ENCODE peak calls at places on chromosomes 11 and 22, in seven cellular contexts. U, Z, X, T, E, R and K are unnamed samples.

GRCh38 chr22:37212174-37212906 is at the start of gene SSTR3:
- DNase-seq in U (peak; percentile 38), Z (no peak), X (no peak), T (no peak), E (no peak), R (peak; percentile 27), K (no peak)

GRCh38 chr11:73143126-73143838 is 1.2 kb upstream of the FCHSD2 start:
- DNase-seq in U (peak; percentile 20), Z (peak; percentile 27), X (peak; percentile 67), T (no peak), E (no peak), R (peak; percentile 24), K (peak; percentile 61)

GRCh38 chr11:25423436-25424184 is 908.3 kb upstream of the ANO3 start:
- DNase-seq in U (peak; percentile 0), Z (peak; percentile 92), X (peak; percentile 80), T (no peak), E (peak; percentile 39), R (no peak), K (peak; percentile 2)

GRCh38 chr22:25054943-25055511 is 102.5 kb downstream of the KIAA1671 start:
- DNase-seq in U (no peak), Z (no peak), X (peak; percentile 15), T (no peak), E (no peak), R (no peak), K (no peak)

GRCh38 chr11:97454988-97455387 is 1065.2 kb downstream of the JRKL start:
- DNase-seq in U (no peak), Z (peak; percentile 54), X (no peak), T (no peak), E (peak; percentile 2), R (no peak), K (peak; percentile 6)

GRCh38 chr22:25903294-25903693 is 161.3 kb downstream of the MYO18B start:
- DNase-seq in U (no peak), Z (no peak), X (no peak), T (no peak), E (no peak), R (no peak), K (no peak)

GRCh38 chr22:37263966-37264887 is 18.1 kb upstream of the CYTH4 start:
- DNase-seq in U (no peak), Z (no peak), X (no peak), T (no peak), E (no peak), R (no peak), K (no peak)

GRCh38 chr11:92556435-92556834 is 331.8 kb downstream of the FAT3 start:
- DNase-seq in U (peak; percentile 4), Z (peak; percentile 55), X (peak; percentile 1), T (no peak), E (peak; percentile 31), R (no peak), K (peak; percentile 11)

GRCh38 chr22:46072981-46073682 is 77.2 kb upstream of the PPARA start:
- DNase-seq in U (no peak), Z (no peak), X (peak; percentile 7), T (no peak), E (no peak), R (peak; percentile 11), K (peak; percentile 30)
- H3K4me3 ChIP-seq in U (peak overlapping the region; percentile 68), Z (peak overlapping the region; percentile 84), X (peak overlapping the region; percentile 65), T (peak overlapping the region; percentile 69), E (peak overlapping the region; percentile 99), R (peak overlapping the region; percentile 67), K (peak overlapping the region; percentile 93)

DNA sequence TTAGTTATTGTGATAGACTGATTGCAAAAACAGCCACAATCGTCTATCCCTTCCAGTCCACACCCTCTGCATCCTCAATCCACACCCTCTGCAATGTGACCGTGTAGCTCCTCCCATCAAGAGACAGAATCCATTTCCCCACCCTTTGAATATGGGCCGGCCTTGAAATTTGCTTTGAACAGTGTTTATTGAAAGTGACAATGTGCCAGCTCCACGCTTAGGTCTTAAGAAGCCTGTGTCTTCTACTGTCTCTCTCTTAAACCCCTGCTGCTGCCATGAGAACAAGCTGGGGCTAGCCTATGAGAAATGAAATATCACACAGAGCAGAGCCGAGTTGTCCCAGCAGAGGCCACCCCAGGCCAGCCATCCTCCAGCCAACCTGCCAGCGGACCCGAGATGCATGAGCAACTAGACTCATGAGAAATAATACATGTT is 22.3 kb upstream of the MICAL2 start:
- DNase-seq in U (peak; percentile 81), Z (peak; percentile 71), X (peak; percentile 88), T (peak; percentile 59), E (peak; percentile 77), R (peak; percentile 23), K (peak; percentile 75)
- H3K4me3 ChIP-seq in U (no peak overlapping the region), Z (no peak overlapping the region), X (no peak overlapping the region), T (no peak overlapping the region), E (peak overlapping the region; percentile 52), R (no peak overlapping the region), K (no peak overlapping the region)

GRCh38 chr11:131654849-131655248 is 284.4 kb downstream of the NTM start:
- DNase-seq in U (no peak), Z (no peak), X (no peak), T (no peak), E (no peak), R (no peak), K (no peak)
- H3K4me3 ChIP-seq in U (no peak overlapping the region), Z (no peak overlapping the region), X (no peak overlapping the region), T (no peak overlapping the region), E (no peak overlapping the region), R (no peak overlapping the region), K (no peak overlapping the region)

DNA sequence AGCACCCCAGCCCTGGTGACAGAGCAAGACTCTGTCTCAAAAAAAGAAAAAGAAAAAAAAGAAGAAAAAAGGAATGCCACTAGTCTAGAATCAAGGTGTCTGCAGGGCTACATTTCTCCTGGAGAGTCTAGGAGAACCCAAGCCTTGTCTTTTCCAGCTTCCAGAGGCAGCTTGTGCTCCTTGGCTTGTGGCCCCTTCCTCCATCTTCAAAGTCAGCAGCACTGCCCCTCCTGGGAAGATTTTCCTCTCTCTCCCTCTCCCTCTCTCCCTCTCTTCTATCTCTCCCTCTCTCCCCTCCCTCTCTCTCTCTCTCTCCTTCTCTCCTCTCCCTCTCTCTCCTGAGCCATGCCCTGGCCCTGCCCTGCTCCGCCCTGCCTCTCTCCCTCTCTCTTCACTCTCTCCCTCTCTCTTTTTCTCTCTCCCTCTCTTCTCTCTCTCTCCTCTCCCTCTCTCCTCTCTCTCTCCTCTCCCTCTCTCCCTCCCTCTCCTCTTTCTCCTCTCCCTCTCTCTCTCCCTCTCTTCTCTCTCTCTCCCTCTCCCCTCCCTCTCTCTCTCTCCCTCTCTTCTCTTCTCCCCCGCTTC is 97.7 kb upstream of the FGF3 start:
- DNase-seq in U (no peak), Z (no peak), X (no peak), T (no peak), E (no peak), R (no peak), K (no peak)
- H3K4me3 ChIP-seq in U (no peak overlapping the region), Z (no peak overlapping the region), X (no peak overlapping the region), T (no peak overlapping the region), E (no peak overlapping the region), R (no peak overlapping the region), K (no peak overlapping the region)

DNA sequence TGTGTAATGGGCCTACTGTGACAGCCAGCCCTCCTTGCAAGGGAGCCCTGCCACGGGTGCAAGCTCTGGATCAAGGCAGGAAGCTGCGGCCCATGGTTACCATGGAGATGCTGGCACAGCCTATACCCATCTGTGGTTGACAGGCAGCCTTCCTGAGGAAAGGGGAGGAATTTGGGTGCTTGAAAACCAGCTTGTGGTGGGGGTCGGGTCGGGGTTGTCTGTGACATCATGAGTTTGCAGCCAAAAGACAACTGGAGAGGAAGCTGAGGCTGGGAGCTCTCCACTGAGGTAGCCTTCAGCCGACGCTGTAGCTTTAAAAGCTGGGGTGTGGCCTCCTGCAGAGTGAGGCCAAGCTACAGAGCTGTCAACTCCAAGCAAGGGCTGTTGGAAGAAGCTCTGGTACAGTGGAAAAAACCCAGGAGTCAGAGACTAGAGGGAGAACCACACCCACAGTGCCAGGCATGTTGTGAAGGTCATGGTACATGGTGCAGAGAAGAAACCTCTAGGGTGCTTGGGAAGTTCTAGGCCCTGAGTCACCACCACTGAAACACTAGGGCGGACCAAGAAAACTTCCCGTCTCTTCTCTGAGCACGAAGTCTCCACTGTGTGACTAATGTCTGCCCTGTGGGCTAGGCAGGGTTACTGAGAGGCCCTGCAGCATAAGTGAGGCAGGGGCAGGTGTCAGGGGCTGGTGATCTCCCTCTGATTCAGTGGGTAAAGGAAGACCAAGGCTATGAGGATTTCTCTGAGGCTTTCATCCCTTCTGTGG is 10.8 kb upstream of the LDHA start:
- DNase-seq in U (peak; percentile 99), Z (peak; percentile 98), X (peak; percentile 100), T (peak; percentile 99), E (peak; percentile 97), R (peak; percentile 57), K (peak; percentile 99)
- H3K4me3 ChIP-seq in U (peak overlapping the region; percentile 29), Z (peak overlapping the region; percentile 19), X (no peak overlapping the region), T (peak overlapping the region; percentile 32), E (no peak overlapping the region), R (no peak overlapping the region), K (peak overlapping the region; percentile 18)

DNA sequence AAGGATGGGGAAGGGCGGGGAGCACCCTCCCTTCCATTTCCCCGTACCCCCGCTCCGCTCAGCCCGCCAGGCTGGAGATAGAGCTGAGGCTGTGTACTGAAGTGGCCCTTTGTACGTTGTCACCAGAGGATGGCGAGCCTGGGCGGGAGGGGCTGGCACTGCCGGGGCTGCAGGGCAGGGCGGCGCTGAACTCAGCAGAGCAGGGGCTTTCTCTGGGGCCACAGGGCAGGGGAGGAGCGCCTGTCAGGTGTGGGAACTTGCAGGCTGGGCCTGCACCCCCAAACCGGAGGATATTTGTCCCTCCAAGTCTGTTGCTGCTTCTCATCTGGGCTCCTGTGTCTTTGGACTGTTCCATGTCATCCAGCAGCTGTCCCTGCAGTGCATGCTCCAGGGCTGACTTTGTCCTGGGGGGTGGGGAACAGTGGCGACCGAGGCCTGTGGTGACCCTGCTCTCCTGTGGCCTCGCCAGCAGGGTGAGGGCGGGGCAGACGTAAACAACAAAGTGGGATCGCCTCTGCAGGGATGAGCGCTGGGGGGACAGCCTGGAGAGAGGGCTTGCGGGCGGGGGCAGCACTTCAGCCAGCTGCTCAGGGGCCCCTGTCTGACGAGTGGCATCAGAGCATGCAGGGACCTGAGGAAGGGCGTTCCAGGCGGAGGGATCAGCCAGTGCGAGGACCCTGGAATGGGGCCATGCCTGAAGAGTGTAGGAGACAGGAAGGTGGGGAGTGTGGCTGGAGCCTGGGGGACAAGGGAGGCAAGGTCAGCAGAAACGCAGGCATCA is 13.1 kb downstream of the MGAT3 start:
- DNase-seq in U (no peak), Z (no peak), X (no peak), T (no peak), E (no peak), R (no peak), K (no peak)
- H3K4me3 ChIP-seq in U (no peak overlapping the region), Z (no peak overlapping the region), X (no peak overlapping the region), T (no peak overlapping the region), E (no peak overlapping the region), R (no peak overlapping the region), K (no peak overlapping the region)

GRCh38 chr22:20437253-20438065 is at the start of gene SCARF2:
- DNase-seq in U (peak; percentile 83), Z (peak; percentile 57), X (peak; percentile 69), T (no peak), E (peak; percentile 41), R (no peak), K (peak; percentile 67)
- H3K4me3 ChIP-seq in U (peak within 1 kb of the TSS; percentile 98), Z (peak within 1 kb of the TSS; percentile 86), X (peak within 1 kb of the TSS; percentile 83), T (peak within 1 kb of the TSS; percentile 79), E (peak within 1 kb of the TSS; percentile 85), R (no peak within 1 kb of the TSS), K (peak within 1 kb of the TSS; percentile 86)

GRCh38 chr11:119319702-119320592 is 3.0 kb upstream of the MCAM start:
- DNase-seq in U (no peak), Z (no peak), X (no peak), T (no peak), E (no peak), R (no peak), K (no peak)
- H3K4me3 ChIP-seq in U (no peak overlapping the region), Z (no peak overlapping the region), X (no peak overlapping the region), T (no peak overlapping the region), E (no peak overlapping the region), R (no peak overlapping the region), K (no peak overlapping the region)